ENCODE peak calls at places on chromosomes 3 and 15, in four cellular contexts. H is mesothelial cell of epicardium, P is SK-N-SH, V is kidney epithelial cell. R is an unnamed sample.

GRCh38 chr3:27666708-27667107 is 55.4 kb downstream of the EOMES start:
- DNase-seq in H (no peak), P (peak; percentile 72), V (no peak), R (no peak)

GRCh38 chr3:97673357-97673997 is 91.1 kb upstream of the ARL6 start:
- DNase-seq in H (no peak), P (no peak), V (no peak), R (no peak)

GRCh38 chr3:31197941-31198340 is 303.5 kb upstream of the GADL1 start:
- DNase-seq in H (no peak), P (no peak), V (no peak), R (no peak)

GRCh38 chr3:16148783-16149182 is 25.7 kb upstream of the GALNT15 start:
- DNase-seq in H (no peak), P (no peak), V (no peak), R (peak; percentile 73)

GRCh38 chr15:82165948-82166376 is 96.6 kb downstream of the EFL1 start:
- DNase-seq in H (no peak), P (peak; percentile 70), V (no peak), R (no peak)

GRCh38 chr3:9078561-9079240 is 115.4 kb upstream of the RAD18 start:
- DNase-seq in H (no peak), P (no peak), V (no peak), R (no peak)

GRCh38 chr3:51709675-51710074 is 2.8 kb downstream of the GRM2 start:
- DNase-seq in H (no peak), P (no peak), V (no peak), R (no peak)

GRCh38 chr3:32951410-32951811 is at the start of gene CCR4:
- DNase-seq in H (no peak), P (no peak), V (no peak), R (no peak)

GRCh38 chr15:60077581-60078359 is 73.7 kb downstream of the FOXB1 start:
- DNase-seq in H (no peak), P (no peak), V (no peak), R (no peak)

GRCh38 chr15:41603941-41604660 is 45.1 kb downstream of the TYRO3 start:
- DNase-seq in H (peak; percentile 32), P (peak; percentile 84), V (no peak), R (peak; percentile 60)

GRCh38 chr3:77096966-77097890 is 57.3 kb downstream of the ROBO2 start:
- DNase-seq in H (no peak), P (no peak), V (no peak), R (no peak)

GRCh38 chr3:354433-354832 is 157.9 kb downstream of the CHL1 start:
- DNase-seq in H (no peak), P (peak; percentile 35), V (no peak), R (no peak)

GRCh38 chr3:43956945-43957344 is 266.2 kb downstream of the ABHD5 start:
- DNase-seq in H (no peak), P (no peak), V (no peak), R (no peak)

GRCh38 chr3:23720059-23720458 is 85.7 kb upstream of the UBE2E1 start:
- DNase-seq in H (no peak), P (no peak), V (no peak), R (no peak)

GRCh38 chr3:138468886-138469285 is 34.5 kb downstream of the ESYT3 start:
- DNase-seq in H (no peak), P (no peak), V (no peak), R (no peak)

GRCh38 chr3:66803706-66804496 is 194.2 kb upstream of the KBTBD8 start:
- DNase-seq in H (no peak), P (no peak), V (no peak), R (no peak)

GRCh38 chr3:18505056-18505455 is 79.9 kb upstream of the SATB1 start:
- DNase-seq in H (no peak), P (no peak), V (no peak), R (no peak)

GRCh38 chr3:164864454-164864853 is 213.8 kb downstream of the SI start:
- DNase-seq in H (no peak), P (no peak), V (no peak), R (no peak)

GRCh38 chr15:72285927-72286516 is 13.7 kb upstream of the PARP6 start:
- DNase-seq in H (no peak), P (peak; percentile 41), V (no peak), R (no peak)

GRCh38 chr3:138184994-138185393 is 2.1 kb upstream of the ARMC8 start:
- DNase-seq in H (no peak), P (no peak), V (no peak), R (no peak)

GRCh38 chr15:39788108-39788507 is 5.5 kb upstream of the FSIP1 start:
- DNase-seq in H (no peak), P (no peak), V (no peak), R (no peak)

GRCh38 chr15:22811640-22812039 is 25.2 kb downstream of the NIPA1 start:
- DNase-seq in H (no peak), P (no peak), V (no peak), R (no peak)

GRCh38 chr15:39874890-39875549 is 45.0 kb downstream of the GPR176 start:
- DNase-seq in H (no peak), P (peak; percentile 40), V (no peak), R (no peak)

GRCh38 chr3:52429779-52430415 is 15.0 kb downstream of the SEMA3G start:
- DNase-seq in H (no peak), P (peak; percentile 23), V (no peak), R (no peak)

GRCh38 chr15:43517354-43518072 is at the start of gene MAP1A:
- DNase-seq in H (no peak), P (peak; percentile 89), V (no peak), R (no peak)

GRCh38 chr3:132432639-132433038 is 15.3 kb downstream of the DNAJC13 start:
- DNase-seq in H (no peak), P (peak; percentile 13), V (peak; percentile 54), R (no peak)

GRCh38 chr3:31919528-31919927 is 61.5 kb downstream of the OSBPL10 start:
- DNase-seq in H (no peak), P (no peak), V (no peak), R (no peak)

GRCh38 chr3:21638488-21638887 is 112.5 kb downstream of the ZNF385D start:
- DNase-seq in H (no peak), P (no peak), V (no peak), R (no peak)

GRCh38 chr3:66629431-66630368 is 128.9 kb upstream of the LRIG1 start:
- DNase-seq in H (no peak), P (no peak), V (no peak), R (no peak)

GRCh38 chr3:177037241-177037640 is 160.0 kb downstream of the TBL1XR1 start:
- DNase-seq in H (no peak), P (no peak), V (no peak), R (no peak)

GRCh38 chr15:95845862-95846515 is 484.5 kb upstream of the NR2F2 start:
- DNase-seq in H (no peak), P (no peak), V (no peak), R (no peak)

GRCh38 chr15:70504305-70504951 is 258.9 kb downstream of the UACA start:
- DNase-seq in H (no peak), P (peak; percentile 62), V (no peak), R (peak; percentile 53)

GRCh38 chr3:159881828-159882309 is 106.8 kb upstream of the IL12A start:
- DNase-seq in H (no peak), P (no peak), V (no peak), R (no peak)

GRCh38 chr15:44798815-44799214 is 62.5 kb downstream of the TRIM69 start:
- DNase-seq in H (no peak), P (peak; percentile 44), V (no peak), R (no peak)
- TF ChIP-seq CTCF in H (no peak), P (no peak), V (peak; percentile 37), R (no peak)

DNA sequence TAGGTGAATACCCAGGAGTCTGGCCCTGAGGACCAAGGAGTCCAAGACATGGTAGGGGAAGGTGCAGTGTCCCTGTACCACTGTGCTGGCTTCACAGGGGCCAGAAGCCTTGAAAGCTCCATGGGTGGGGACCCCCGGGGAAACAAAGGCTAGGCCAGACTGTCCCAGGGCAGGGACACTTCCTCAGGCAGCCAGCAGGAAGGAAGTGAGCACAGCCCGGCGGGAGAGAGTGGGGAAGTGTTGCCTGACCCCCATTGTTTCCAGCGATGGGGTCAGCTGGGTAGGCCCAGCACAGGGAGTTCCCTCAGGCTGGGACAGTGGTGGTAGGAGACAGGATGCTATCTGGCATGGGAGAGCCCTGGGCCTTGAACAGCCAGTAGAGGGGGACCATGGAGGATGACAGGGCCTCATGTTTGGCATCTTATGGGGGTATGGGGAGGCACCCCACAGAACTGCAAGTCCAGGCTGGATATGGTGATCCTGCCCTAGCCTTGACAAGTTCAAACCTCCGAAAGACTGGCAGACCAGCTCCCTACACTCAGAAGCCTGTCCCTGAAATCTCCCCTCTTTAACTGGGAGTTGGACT is 1.2 kb upstream of the HYAL2 start:
- DNase-seq in H (no peak), P (no peak), V (no peak), R (no peak)
- TF ChIP-seq CTCF in H (no peak), P (no peak), V (no peak), R (no peak)

DNA sequence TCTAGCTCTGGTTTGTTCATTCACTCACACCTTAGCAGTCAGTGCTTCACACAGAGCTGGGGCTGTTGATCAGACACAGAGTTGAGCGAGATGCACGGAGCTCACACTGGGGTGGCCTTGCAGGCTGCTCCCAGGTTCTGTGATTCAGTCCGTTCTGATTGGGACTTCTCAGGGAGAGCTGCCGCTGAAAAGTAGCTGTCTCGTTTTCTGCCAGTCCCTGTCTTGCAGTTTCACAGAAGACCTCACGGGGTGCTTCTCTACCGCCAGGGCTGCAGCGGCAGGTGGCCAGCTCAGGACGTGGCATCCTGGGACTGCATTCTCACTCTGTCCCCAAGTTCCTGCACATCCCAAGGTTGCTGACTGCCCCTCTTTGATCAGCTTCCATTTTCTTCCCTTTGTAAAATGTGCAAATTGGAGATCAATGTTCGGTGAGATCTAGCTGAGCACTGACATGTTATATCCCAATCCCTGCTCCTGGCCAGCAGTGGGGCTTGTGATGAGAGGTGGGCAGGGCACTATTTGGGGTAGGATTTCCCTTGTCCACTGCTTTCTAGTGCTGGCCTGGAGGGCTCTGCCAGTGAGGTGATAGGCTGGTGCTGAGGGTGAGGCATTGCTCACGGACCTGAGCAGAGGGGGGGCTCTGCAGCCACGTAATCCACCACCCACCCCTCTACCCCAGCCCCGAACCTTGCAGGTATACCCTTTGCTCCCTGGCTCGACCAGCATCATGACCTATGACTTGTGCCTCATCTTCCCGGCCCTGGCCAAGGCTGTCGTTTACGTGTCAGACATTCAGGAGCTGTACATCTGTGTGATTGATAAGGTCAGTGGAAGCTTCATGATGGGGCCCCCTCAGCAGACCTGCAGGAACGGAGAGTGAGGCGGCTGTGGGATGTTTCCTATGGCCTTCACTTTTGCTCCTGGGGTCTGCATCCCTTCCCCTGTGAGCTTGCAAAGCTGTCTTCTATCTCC is 5.3 kb upstream of the TXNRD3 start:
- DNase-seq in H (no peak), P (peak; percentile 64), V (no peak), R (no peak)
- TF ChIP-seq CTCF in H (no peak), P (peak; percentile 18), V (no peak), R (peak; percentile 18)

GRCh38 chr3:186772886-186773417 is 10.4 kb upstream of the EIF4A2 start:
- DNase-seq in H (no peak), P (peak; percentile 25), V (no peak), R (peak; percentile 47)

GRCh38 chr3:186772281-186772885 is 11.0 kb upstream of the EIF4A2 start:
- DNase-seq in H (no peak), P (peak; percentile 52), V (no peak), R (no peak)

GRCh38 chr3:186779204-186779603 is 4.2 kb upstream of the EIF4A2 start:
- DNase-seq in H (no peak), P (no peak), V (no peak), R (no peak)

DNA sequence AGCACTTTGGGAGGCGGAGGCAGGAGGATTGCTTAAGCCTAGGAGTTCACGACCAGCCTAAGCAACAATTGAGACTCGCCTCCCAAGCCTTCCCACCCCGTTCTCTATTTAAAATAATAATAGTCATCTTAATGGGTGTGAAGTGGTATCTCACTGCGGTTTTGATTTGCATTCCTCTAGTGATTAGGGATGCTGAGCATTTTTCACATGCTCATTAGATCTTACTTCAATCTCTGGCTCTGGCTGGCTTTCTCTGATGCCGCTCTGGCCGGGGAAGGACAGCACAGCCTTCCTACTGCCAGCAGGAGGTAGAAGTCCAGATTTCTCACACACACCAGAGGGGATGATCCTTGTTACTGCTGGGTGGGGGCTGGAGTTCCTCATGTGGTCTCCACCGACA is 7.4 kb upstream of the EIF4A2 start:
- DNase-seq in H (no peak), P (no peak), V (no peak), R (no peak)
- TF ChIP-seq CTCF in H (no peak), P (no peak), V (peak; percentile 7), R (no peak)

R was measured in breast epithelium.